ENCODE peak calls at places on chromosome 13, in six cellular contexts. R is substantia nigra; C is GM20000; J is naive thymus-derived CD8-positive, alpha-beta T cell; I is breast epithelium; V is astrocyte of the spinal cord. T is an unnamed sample.

GRCh38 chr13:72638059-72638815 is 89.2 kb downstream of the MZT1 start:
- DNase-seq in R (no peak), C (no peak), J (no peak), I (no peak), V (peak), T (no peak)

GRCh38 chr13:114043421-114044053 is 69.7 kb upstream of the C13orf46 start:
- DNase-seq in R (no peak), C (peak), J (no peak), I (peak), V (peak), T (no peak)

GRCh38 chr13:100543872-100544602 is 44.6 kb downstream of the GGACT start:
- DNase-seq in R (no peak), C (no peak), J (no peak), I (no peak), V (peak), T (no peak)

GRCh38 chr13:103325675-103326074 is 259.5 kb upstream of the SLC10A2 start:
- DNase-seq in R (no peak), C (no peak), J (no peak), I (no peak), V (no peak), T (no peak)

GRCh38 chr13:24851546-24851945 is 87.6 kb downstream of the RNF17 start:
- DNase-seq in R (no peak), C (no peak), J (no peak), I (no peak), V (no peak), T (no peak)

GRCh38 chr13:39874331-39875055 is 219.0 kb downstream of the COG6 start:
- DNase-seq in R (no peak), C (no peak), J (no peak), I (no peak), V (no peak), T (no peak)

GRCh38 chr13:31781064-31781463 is 41.7 kb downstream of the RXFP2 start:
- DNase-seq in R (no peak), C (no peak), J (no peak), I (no peak), V (no peak), T (no peak)

GRCh38 chr13:39463611-39464010 is 139.4 kb downstream of the LHFPL6 start:
- DNase-seq in R (no peak), C (no peak), J (no peak), I (no peak), V (no peak), T (no peak)

GRCh38 chr13:85386424-85386823 is 412.8 kb downstream of the SLITRK6 start:
- DNase-seq in R (no peak), C (no peak), J (no peak), I (no peak), V (peak), T (no peak)

GRCh38 chr13:41720839-41721561 is 239.9 kb downstream of the VWA8 start:
- DNase-seq in R (no peak), C (no peak), J (no peak), I (no peak), V (no peak), T (no peak)

GRCh38 chr13:111292710-111293485 is 27.5 kb upstream of the TEX29 start:
- DNase-seq in R (no peak), C (no peak), J (no peak), I (no peak), V (no peak), T (no peak)

GRCh38 chr13:53783466-53783865 is 754.9 kb downstream of the OLFM4 start:
- DNase-seq in R (no peak), C (no peak), J (no peak), I (no peak), V (no peak), T (no peak)

GRCh38 chr13:29564828-29565227 is 30.7 kb downstream of the SLC7A1 start:
- DNase-seq in R (no peak), C (no peak), J (no peak), I (no peak), V (no peak), T (no peak)